ENCODE peak calls at places on chromosome 20, in ten cellular contexts. One of them, this sample, is unnamed.
A peak's percentile ranks its signal among the peaks of the same experiment; 100 is the strongest.

GRCh38 chr20:63102720-63103375 is 96.1 kb upstream of the BHLHE23 start:
- DNase-seq in GM10248: peak; percentile 75
- DNase-seq in hepatocyte: no peak
- DNase-seq in lung: no peak
- DNase-seq in fibroblast of the aortic adventitia: peak; percentile 27
- DNase-seq in endothelial cell: no peak
- DNase-seq in RWPE1: peak; percentile 72
- DNase-seq in adrenal gland: no peak
- DNase-seq in CD8-positive, alpha-beta T cell: peak; percentile 62
- DNase-seq in fibroblast of lung: peak; percentile 34
- DNase-seq in this sample: peak; percentile 84

GRCh38 chr20:38345643-38346042 is 639 bp upstream of the LBP start:
- DNase-seq in hepatocyte: no peak
- DNase-seq in adrenal gland: no peak
- DNase-seq in CD8-positive, alpha-beta T cell: no peak
- DNase-seq in RWPE1: no peak
- DNase-seq in fibroblast of the aortic adventitia: no peak
- DNase-seq in GM10248: no peak
- DNase-seq in endothelial cell: no peak
- DNase-seq in fibroblast of lung: no peak
- DNase-seq in lung: no peak
- DNase-seq in this sample: no peak

GRCh38 chr20:36092424-36093024 is 62.0 kb upstream of the EPB41L1 start:
- DNase-seq in hepatocyte: peak; percentile 69
- DNase-seq in fibroblast of lung: no peak
- DNase-seq in CD8-positive, alpha-beta T cell: no peak
- DNase-seq in endothelial cell: peak; percentile 46
- DNase-seq in lung: no peak
- DNase-seq in GM10248: peak; percentile 52
- DNase-seq in adrenal gland: no peak
- DNase-seq in RWPE1: no peak
- DNase-seq in fibroblast of the aortic adventitia: no peak
- DNase-seq in this sample: peak; percentile 72

GRCh38 chr20:4244700-4245485 is 229.5 kb upstream of the RNF24 start:
- DNase-seq in RWPE1: no peak
- DNase-seq in adrenal gland: peak; percentile 29
- DNase-seq in GM10248: no peak
- DNase-seq in fibroblast of the aortic adventitia: no peak
- DNase-seq in CD8-positive, alpha-beta T cell: no peak
- DNase-seq in endothelial cell: no peak
- DNase-seq in fibroblast of lung: peak; percentile 94
- DNase-seq in hepatocyte: peak; percentile 87
- DNase-seq in lung: no peak
- DNase-seq in this sample: no peak

GRCh38 chr20:37711001-37711400 is 17.2 kb downstream of the CTNNBL1 start:
- DNase-seq in hepatocyte: peak; percentile 53
- DNase-seq in CD8-positive, alpha-beta T cell: no peak
- DNase-seq in GM10248: no peak
- DNase-seq in fibroblast of lung: no peak
- DNase-seq in fibroblast of the aortic adventitia: peak; percentile 48
- DNase-seq in lung: no peak
- DNase-seq in adrenal gland: no peak
- DNase-seq in RWPE1: no peak
- DNase-seq in endothelial cell: peak; percentile 29
- DNase-seq in this sample: no peak

GRCh38 chr20:2889797-2890196 is 16.5 kb downstream of the PTPRA start:
- DNase-seq in lung: no peak
- DNase-seq in GM10248: no peak
- DNase-seq in endothelial cell: no peak
- DNase-seq in hepatocyte: no peak
- DNase-seq in CD8-positive, alpha-beta T cell: no peak
- DNase-seq in fibroblast of the aortic adventitia: no peak
- DNase-seq in adrenal gland: no peak
- DNase-seq in fibroblast of lung: no peak
- DNase-seq in RWPE1: no peak
- DNase-seq in this sample: no peak

GRCh38 chr20:63172726-63173125 is 43.2 kb downstream of the YTHDF1 start:
- DNase-seq in GM10248: no peak
- DNase-seq in hepatocyte: no peak
- DNase-seq in CD8-positive, alpha-beta T cell: no peak
- DNase-seq in fibroblast of lung: no peak
- DNase-seq in RWPE1: no peak
- DNase-seq in lung: no peak
- DNase-seq in adrenal gland: no peak
- DNase-seq in endothelial cell: peak; percentile 45
- DNase-seq in fibroblast of the aortic adventitia: no peak
- DNase-seq in this sample: peak; percentile 57

GRCh38 chr20:62709537-62709905 is 885 bp downstream of the NTSR1 start:
- DNase-seq in lung: no peak
- DNase-seq in fibroblast of the aortic adventitia: no peak
- DNase-seq in RWPE1: no peak
- DNase-seq in endothelial cell: no peak
- DNase-seq in CD8-positive, alpha-beta T cell: no peak
- DNase-seq in fibroblast of lung: no peak
- DNase-seq in GM10248: no peak
- DNase-seq in hepatocyte: no peak
- DNase-seq in adrenal gland: no peak
- DNase-seq in this sample: no peak

GRCh38 chr20:46056970-46057855 is 28.2 kb downstream of the SLC12A5 start:
- DNase-seq in GM10248: peak; percentile 44
- DNase-seq in lung: no peak
- DNase-seq in CD8-positive, alpha-beta T cell: no peak
- DNase-seq in endothelial cell: peak; percentile 79
- DNase-seq in hepatocyte: peak; percentile 78
- DNase-seq in fibroblast of lung: peak; percentile 47
- DNase-seq in RWPE1: peak; percentile 58
- DNase-seq in adrenal gland: peak; percentile 42
- DNase-seq in fibroblast of the aortic adventitia: peak; percentile 49
- DNase-seq in this sample: peak; percentile 48

GRCh38 chr20:6055161-6055783 is 1.4 kb upstream of the LRRN4 start:
- DNase-seq in adrenal gland: no peak
- DNase-seq in GM10248: no peak
- DNase-seq in fibroblast of the aortic adventitia: no peak
- DNase-seq in hepatocyte: no peak
- DNase-seq in endothelial cell: no peak
- DNase-seq in fibroblast of lung: no peak
- DNase-seq in lung: no peak
- DNase-seq in RWPE1: no peak
- DNase-seq in CD8-positive, alpha-beta T cell: no peak
- DNase-seq in this sample: no peak

GRCh38 chr20:48824830-48825550 is 2.8 kb downstream of the PREX1 start:
- DNase-seq in fibroblast of lung: no peak
- DNase-seq in fibroblast of the aortic adventitia: no peak
- DNase-seq in RWPE1: no peak
- DNase-seq in GM10248: no peak
- DNase-seq in adrenal gland: no peak
- DNase-seq in CD8-positive, alpha-beta T cell: no peak
- DNase-seq in hepatocyte: no peak
- DNase-seq in endothelial cell: no peak
- DNase-seq in lung: no peak
- DNase-seq in this sample: no peak

DNA sequence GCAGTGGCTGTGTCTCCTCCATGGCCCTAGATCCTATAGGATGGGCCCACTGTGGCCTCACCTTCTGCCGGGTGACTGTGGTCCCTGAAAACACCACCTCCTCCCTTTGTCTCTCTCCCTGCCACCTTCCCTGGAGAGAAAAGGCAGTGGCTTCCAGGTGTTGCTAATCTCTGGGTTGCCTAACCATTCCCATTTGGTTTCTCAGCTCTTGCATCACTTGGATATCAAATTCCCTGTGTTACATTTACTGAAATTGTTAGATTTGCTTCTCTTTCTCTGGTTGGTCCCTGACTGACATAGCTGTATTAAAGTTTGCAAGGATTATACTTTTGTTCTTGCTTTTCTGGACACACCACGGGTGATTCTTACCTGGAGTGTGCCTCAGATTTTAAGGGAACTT is 9.3 kb upstream of the ZFP64 start:
- DNase-seq in hepatocyte: no peak
- DNase-seq in lung: no peak
- DNase-seq in CD8-positive, alpha-beta T cell: no peak
- DNase-seq in fibroblast of the aortic adventitia: peak; percentile 20
- DNase-seq in adrenal gland: no peak
- DNase-seq in GM10248: no peak
- DNase-seq in fibroblast of lung: peak; percentile 39
- DNase-seq in endothelial cell: no peak
- DNase-seq in RWPE1: no peak
- DNase-seq in this sample: no peak
- TF ChIP-seq CTCF in hepatocyte: no peak
- TF ChIP-seq CTCF in lung: no peak
- TF ChIP-seq CTCF in CD8-positive, alpha-beta T cell: no peak
- TF ChIP-seq CTCF in fibroblast of the aortic adventitia: no peak
- TF ChIP-seq CTCF in adrenal gland: no peak
- TF ChIP-seq CTCF in GM10248: no peak
- TF ChIP-seq CTCF in fibroblast of lung: no peak
- TF ChIP-seq CTCF in endothelial cell: no peak
- TF ChIP-seq CTCF in RWPE1: no peak
- TF ChIP-seq CTCF in this sample: no peak

DNA sequence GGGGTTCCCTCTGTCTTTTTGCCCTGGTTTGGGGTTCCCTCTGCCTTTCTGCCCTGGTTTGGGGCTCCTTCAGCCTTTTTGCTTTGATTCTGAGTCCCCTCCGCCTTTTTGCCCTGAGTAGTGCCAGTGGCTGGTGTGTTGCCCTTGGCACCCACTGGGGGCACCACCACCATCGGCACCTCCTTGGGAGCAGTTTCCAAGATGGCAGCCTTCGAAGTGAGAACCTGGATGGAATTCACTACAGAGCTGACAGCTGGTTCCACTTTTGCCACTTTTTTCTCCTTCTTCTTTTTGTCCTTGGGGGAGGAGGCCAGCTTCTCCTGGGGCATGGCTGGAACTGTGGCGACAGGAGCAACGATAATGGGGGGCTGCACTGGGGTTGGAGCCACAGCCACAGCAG is 22.2 kb downstream of the RRBP1 start:
- DNase-seq in adrenal gland: no peak
- DNase-seq in CD8-positive, alpha-beta T cell: no peak
- DNase-seq in hepatocyte: no peak
- DNase-seq in GM10248: no peak
- DNase-seq in endothelial cell: no peak
- DNase-seq in RWPE1: no peak
- DNase-seq in fibroblast of the aortic adventitia: no peak
- DNase-seq in lung: no peak
- DNase-seq in fibroblast of lung: no peak
- DNase-seq in this sample: no peak
- TF ChIP-seq CTCF in adrenal gland: no peak
- TF ChIP-seq CTCF in CD8-positive, alpha-beta T cell: no peak
- TF ChIP-seq CTCF in hepatocyte: no peak
- TF ChIP-seq CTCF in GM10248: no peak
- TF ChIP-seq CTCF in endothelial cell: peak; percentile 19
- TF ChIP-seq CTCF in RWPE1: no peak
- TF ChIP-seq CTCF in fibroblast of the aortic adventitia: no peak
- TF ChIP-seq CTCF in lung: no peak
- TF ChIP-seq CTCF in fibroblast of lung: peak; percentile 3
- TF ChIP-seq CTCF in this sample: no peak

GRCh38 chr20:15239542-15240206 is 902.3 kb upstream of the FLRT3 start:
- DNase-seq in fibroblast of the aortic adventitia: no peak
- DNase-seq in adrenal gland: no peak
- DNase-seq in endothelial cell: no peak
- DNase-seq in GM10248: no peak
- DNase-seq in CD8-positive, alpha-beta T cell: no peak
- DNase-seq in fibroblast of lung: no peak
- DNase-seq in RWPE1: no peak
- DNase-seq in hepatocyte: no peak
- DNase-seq in lung: no peak
- DNase-seq in this sample: no peak

GRCh38 chr20:15240801-15241200 is 903.4 kb upstream of the FLRT3 start:
- DNase-seq in adrenal gland: no peak
- DNase-seq in CD8-positive, alpha-beta T cell: no peak
- DNase-seq in fibroblast of the aortic adventitia: no peak
- DNase-seq in lung: no peak
- DNase-seq in GM10248: no peak
- DNase-seq in RWPE1: no peak
- DNase-seq in hepatocyte: no peak
- DNase-seq in endothelial cell: no peak
- DNase-seq in fibroblast of lung: no peak
- DNase-seq in this sample: no peak

GRCh38 chr20:15232243-15232642 is 894.8 kb upstream of the FLRT3 start:
- DNase-seq in RWPE1: no peak
- DNase-seq in endothelial cell: no peak
- DNase-seq in adrenal gland: no peak
- DNase-seq in lung: no peak
- DNase-seq in GM10248: no peak
- DNase-seq in CD8-positive, alpha-beta T cell: no peak
- DNase-seq in fibroblast of lung: no peak
- DNase-seq in hepatocyte: no peak
- DNase-seq in fibroblast of the aortic adventitia: no peak
- DNase-seq in this sample: no peak

GRCh38 chr20:15235799-15236198 is 898.4 kb upstream of the FLRT3 start:
- DNase-seq in RWPE1: no peak
- DNase-seq in hepatocyte: no peak
- DNase-seq in GM10248: no peak
- DNase-seq in endothelial cell: no peak
- DNase-seq in lung: no peak
- DNase-seq in CD8-positive, alpha-beta T cell: no peak
- DNase-seq in fibroblast of the aortic adventitia: no peak
- DNase-seq in fibroblast of lung: no peak
- DNase-seq in adrenal gland: no peak
- DNase-seq in this sample: no peak

GRCh38 chr20:15236812-15237211 is 899.4 kb upstream of the FLRT3 start:
- DNase-seq in RWPE1: peak; percentile 26
- DNase-seq in fibroblast of lung: peak; percentile 33
- DNase-seq in GM10248: peak; percentile 25
- DNase-seq in adrenal gland: peak; percentile 29
- DNase-seq in hepatocyte: peak; percentile 53
- DNase-seq in lung: no peak
- DNase-seq in CD8-positive, alpha-beta T cell: no peak
- DNase-seq in fibroblast of the aortic adventitia: peak; percentile 23
- DNase-seq in endothelial cell: peak; percentile 50
- DNase-seq in this sample: peak; percentile 28
- TF ChIP-seq CTCF in RWPE1: no peak
- TF ChIP-seq CTCF in fibroblast of lung: peak; percentile 54
- TF ChIP-seq CTCF in GM10248: peak; percentile 39
- TF ChIP-seq CTCF in adrenal gland: peak; percentile 14
- TF ChIP-seq CTCF in hepatocyte: peak; percentile 46
- TF ChIP-seq CTCF in lung: no peak
- TF ChIP-seq CTCF in CD8-positive, alpha-beta T cell: no peak
- TF ChIP-seq CTCF in fibroblast of the aortic adventitia: peak; percentile 50
- TF ChIP-seq CTCF in endothelial cell: peak; percentile 60
- TF ChIP-seq CTCF in this sample: peak; percentile 34

DNA sequence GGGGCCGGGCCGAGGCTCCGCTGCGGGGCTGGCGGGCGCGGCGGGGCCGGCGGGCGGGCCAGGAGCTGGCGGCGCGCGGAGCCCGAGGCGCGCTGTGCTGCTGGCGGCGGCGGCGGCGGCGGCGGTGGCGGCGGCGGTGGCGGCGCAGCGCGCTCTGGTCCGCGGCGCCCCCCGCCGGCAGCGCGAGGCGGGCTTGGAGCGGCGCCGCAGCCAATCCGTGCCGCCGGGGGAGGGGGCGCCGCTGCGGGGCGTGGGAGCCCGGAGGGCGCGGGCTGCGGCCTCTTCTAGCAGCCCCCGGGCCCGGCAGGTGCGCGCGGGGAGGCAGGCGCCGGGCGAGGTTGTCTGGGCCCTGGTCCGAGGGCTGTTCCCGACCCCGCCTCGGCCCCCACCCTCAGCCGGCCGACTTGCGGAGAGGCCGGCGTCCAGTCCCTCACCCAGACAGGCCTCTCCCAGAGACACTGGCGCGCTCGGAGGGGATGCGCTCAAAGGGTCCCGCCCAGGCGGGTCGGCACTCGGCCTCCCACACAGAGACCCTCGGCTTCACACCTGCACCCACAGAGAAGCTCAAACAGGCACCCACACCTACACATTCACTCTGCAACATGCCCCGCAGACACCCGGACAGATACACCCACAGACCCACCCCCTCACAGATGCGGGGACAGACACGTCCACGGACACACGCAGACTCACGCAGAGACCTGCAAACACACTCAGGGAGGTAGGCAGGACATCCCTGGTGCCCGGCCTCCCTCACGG is at the start of gene RIMS4:
- DNase-seq in fibroblast of the aortic adventitia: no peak
- DNase-seq in hepatocyte: peak; percentile 58
- DNase-seq in endothelial cell: peak; percentile 35
- DNase-seq in fibroblast of lung: no peak
- DNase-seq in CD8-positive, alpha-beta T cell: no peak
- DNase-seq in RWPE1: no peak
- DNase-seq in GM10248: no peak
- DNase-seq in adrenal gland: no peak
- DNase-seq in lung: no peak
- DNase-seq in this sample: peak; percentile 61
- TF ChIP-seq CTCF in fibroblast of the aortic adventitia: no peak
- TF ChIP-seq CTCF in hepatocyte: no peak
- TF ChIP-seq CTCF in endothelial cell: no peak
- TF ChIP-seq CTCF in fibroblast of lung: no peak
- TF ChIP-seq CTCF in CD8-positive, alpha-beta T cell: no peak
- TF ChIP-seq CTCF in RWPE1: no peak
- TF ChIP-seq CTCF in GM10248: peak; percentile 1
- TF ChIP-seq CTCF in adrenal gland: no peak
- TF ChIP-seq CTCF in lung: no peak
- TF ChIP-seq CTCF in this sample: no peak

This sample was measured in GM20000.